ENCODE peak calls at places on chromosomes 12 and 14, in four cellular contexts. T, A, H and X are unnamed samples.

GRCh38 chr12:80472912-80473500 is 29.0 kb downstream of the PTPRQ start:
- DNase-seq in T (no peak), A (peak; percentile 20), H (peak; percentile 17), X (peak; percentile 3)

GRCh38 chr12:66533767-66534166 is 145.1 kb downstream of the GRIP1 start:
- DNase-seq in T (no peak), A (no peak), H (no peak), X (no peak)

GRCh38 chr12:93425736-93426363 is 15.9 kb downstream of the UBE2N start:
- DNase-seq in T (no peak), A (no peak), H (no peak), X (no peak)

GRCh38 chr12:69984216-69984615 is 159.2 kb downstream of the MYRFL start:
- DNase-seq in T (no peak), A (no peak), H (no peak), X (no peak)

GRCh38 chr12:55847033-55847432 is 4.3 kb upstream of the MMP19 start:
- DNase-seq in T (no peak), A (no peak), H (no peak), X (no peak)

GRCh38 chr14:31877333-31877798 is 199.7 kb upstream of the ARHGAP5 start:
- DNase-seq in T (no peak), A (no peak), H (no peak), X (no peak)

GRCh38 chr12:1204581-1205121 is 213.6 kb downstream of the ERC1 start:
- DNase-seq in T (no peak), A (peak; percentile 8), H (no peak), X (peak; percentile 56)

GRCh38 chr12:64625243-64626077 is 15.2 kb downstream of the RASSF3 start:
- DNase-seq in T (peak; percentile 24), A (peak; percentile 52), H (no peak), X (peak; percentile 78)

GRCh38 chr12:104695453-104696148 is 238.9 kb downstream of the CHST11 start:
- DNase-seq in T (no peak), A (no peak), H (no peak), X (peak; percentile 73)

GRCh38 chr14:23449314-23449713 is 13.9 kb upstream of the MYH7 start:
- DNase-seq in T (no peak), A (no peak), H (no peak), X (no peak)

GRCh38 chr14:48250575-48250974 is 575.2 kb upstream of the MDGA2 start:
- DNase-seq in T (no peak), A (no peak), H (no peak), X (no peak)

GRCh38 chr12:6821674-6822433 is at the start of gene GPR162:
- DNase-seq in T (peak; percentile 79), A (peak; percentile 87), H (peak; percentile 77), X (no peak)

DNA sequence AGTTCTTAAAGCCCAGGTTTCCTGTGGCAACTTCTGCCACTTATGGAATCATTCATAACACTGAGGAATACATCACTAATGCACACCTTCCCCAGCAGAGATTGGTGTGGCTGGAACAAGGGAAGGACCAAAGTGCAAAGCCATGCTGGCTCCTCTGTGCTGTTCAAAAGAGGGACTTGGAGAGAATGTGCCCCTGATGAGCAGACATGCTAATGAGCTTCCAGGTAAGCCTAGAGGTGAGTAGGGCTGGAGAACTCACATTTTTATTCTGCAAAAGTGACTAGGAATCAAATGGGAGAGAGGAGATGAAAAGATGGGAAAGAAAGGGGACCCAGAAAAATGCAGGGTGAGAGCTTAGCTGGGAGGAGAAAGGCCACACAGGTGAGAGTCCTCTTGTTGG is 289.7 kb downstream of the TTC8 start:
- DNase-seq in T (no peak), A (no peak), H (no peak), X (no peak)
- TF ChIP-seq USF1 in T (no peak), A (no peak), H (no peak), X (no peak)

GRCh38 chr12:114092981-114093380 is 126.9 kb upstream of the RBM19 start:
- DNase-seq in T (no peak), A (no peak), H (no peak), X (no peak)
- TF ChIP-seq USF1 in T (no peak), A (no peak), H (no peak), X (no peak)

GRCh38 chr12:111034148-111034910 is 114.0 kb upstream of the MYL2 start:
- DNase-seq in T (no peak), A (peak; percentile 80), H (peak; percentile 61), X (no peak)
- TF ChIP-seq USF1 in T (no peak), A (no peak), H (no peak), X (no peak)

GRCh38 chr14:59507063-59507751 is 22.9 kb downstream of the JKAMP start:
- DNase-seq in T (peak; percentile 50), A (peak; percentile 57), H (peak; percentile 88), X (no peak)
- TF ChIP-seq USF1 in T (no peak), A (no peak), H (no peak), X (no peak)

GRCh38 chr12:72574138-72574537 is 302.0 kb downstream of the TRHDE start:
- DNase-seq in T (no peak), A (no peak), H (no peak), X (no peak)

GRCh38 chr12:72570601-72571000 is 298.4 kb downstream of the TRHDE start:
- DNase-seq in T (no peak), A (peak; percentile 4), H (peak; percentile 70), X (no peak)
- TF ChIP-seq USF1 in T (no peak), A (no peak), H (no peak), X (no peak)